ENCODE peak calls at places on chromosomes 3 and 15, in eight cellular contexts. F, X, W, Z, Y, O, S and M are unnamed samples.

GRCh38 chr3:41662288-41662687 is 299.6 kb downstream of the ULK4 start:
- DNase-seq in F (no peak), X (peak), W (no peak), Z (no peak), Y (no peak), O (no peak), S (no peak), M (no peak)

GRCh38 chr3:30162579-30162978 is 443.8 kb upstream of the TGFBR2 start:
- DNase-seq in F (no peak), X (peak), W (no peak), Z (no peak), Y (no peak), O (no peak), S (no peak), M (no peak)

GRCh38 chr3:103965764-103966163 is 1400.9 kb upstream of the ALCAM start:
- DNase-seq in F (no peak), X (no peak), W (no peak), Z (no peak), Y (no peak), O (no peak), S (no peak), M (no peak)

GRCh38 chr3:103992469-103992868 is 1374.2 kb upstream of the ALCAM start:
- DNase-seq in F (no peak), X (no peak), W (no peak), Z (no peak), Y (no peak), O (no peak), S (peak), M (no peak)

GRCh38 chr3:138850151-138850550 is 15.4 kb upstream of the PIK3CB start:
- DNase-seq in F (no peak), X (peak), W (no peak), Z (no peak), Y (no peak), O (no peak), S (no peak), M (no peak)

GRCh38 chr15:44181410-44181809 is 13.7 kb downstream of the FRMD5 start:
- DNase-seq in F (no peak), X (no peak), W (no peak), Z (no peak), Y (no peak), O (no peak), S (no peak), M (no peak)

GRCh38 chr3:133459400-133459799 is 59.5 kb downstream of the BFSP2 start:
- DNase-seq in F (no peak), X (no peak), W (no peak), Z (no peak), Y (no peak), O (no peak), S (no peak), M (no peak)

GRCh38 chr15:71659730-71660067 is 150.7 kb upstream of the NR2E3 start:
- DNase-seq in F (no peak), X (peak), W (no peak), Z (no peak), Y (no peak), O (no peak), S (no peak), M (no peak)

GRCh38 chr3:111910806-111911205 is 51.7 kb downstream of the PHLDB2 start:
- DNase-seq in F (no peak), X (peak), W (no peak), Z (no peak), Y (no peak), O (no peak), S (no peak), M (no peak)

GRCh38 chr3:161349529-161350278 is 21.6 kb downstream of the SPTSSB start:
- DNase-seq in F (peak), X (peak), W (no peak), Z (peak), Y (peak), O (no peak), S (no peak), M (peak)

GRCh38 chr3:158205994-158206393 is 96.1 kb downstream of the RSRC1 start:
- DNase-seq in F (no peak), X (no peak), W (no peak), Z (no peak), Y (no peak), O (no peak), S (no peak), M (no peak)

GRCh38 chr3:17140670-17141505 is 256.1 kb downstream of the PLCL2 start:
- DNase-seq in F (no peak), X (no peak), W (no peak), Z (no peak), Y (no peak), O (no peak), S (peak), M (no peak)

GRCh38 chr15:86373147-86373546 is 293.5 kb downstream of the AGBL1 start:
- DNase-seq in F (no peak), X (no peak), W (no peak), Z (no peak), Y (no peak), O (no peak), S (no peak), M (peak)

GRCh38 chr3:158771982-158772381 is 29.9 kb upstream of the MFSD1 start:
- DNase-seq in F (peak), X (no peak), W (no peak), Z (no peak), Y (no peak), O (no peak), S (no peak), M (no peak)

GRCh38 chr15:61003683-61004299 is 225.3 kb downstream of the RORA start:
- DNase-seq in F (no peak), X (no peak), W (no peak), Z (no peak), Y (no peak), O (no peak), S (no peak), M (no peak)

GRCh38 chr15:78910836-78911235 is 34.0 kb downstream of the CTSH start:
- DNase-seq in F (no peak), X (no peak), W (no peak), Z (no peak), Y (no peak), O (no peak), S (no peak), M (no peak)

GRCh38 chr3:128279594-128279880 is 126.3 kb downstream of the EEFSEC start:
- DNase-seq in F (no peak), X (no peak), W (no peak), Z (no peak), Y (no peak), O (no peak), S (peak), M (no peak)

GRCh38 chr3:149129326-149130123 is at the start of gene HPS3:
- DNase-seq in F (peak), X (peak), W (peak), Z (peak), Y (peak), O (peak), S (peak), M (peak)

GRCh38 chr3:42702066-42702951 is at the start of gene HHATL:
- DNase-seq in F (no peak), X (no peak), W (no peak), Z (no peak), Y (no peak), O (peak), S (no peak), M (no peak)

GRCh38 chr3:53680026-53680425 is 166.2 kb downstream of the CHDH start:
- DNase-seq in F (no peak), X (peak), W (no peak), Z (no peak), Y (no peak), O (no peak), S (no peak), M (no peak)

GRCh38 chr3:73094127-73094526 is 32.7 kb downstream of the EBLN2 start:
- DNase-seq in F (peak), X (no peak), W (no peak), Z (no peak), Y (no peak), O (no peak), S (peak), M (no peak)

GRCh38 chr3:124429129-124429815 is 301.0 kb upstream of the UMPS start:
- DNase-seq in F (peak), X (peak), W (no peak), Z (no peak), Y (no peak), O (no peak), S (no peak), M (peak)

GRCh38 chr15:78415284-78415683 is 22.7 kb upstream of the IREB2 start:
- DNase-seq in F (peak), X (no peak), W (peak), Z (no peak), Y (no peak), O (no peak), S (no peak), M (no peak)

GRCh38 chr3:194009892-194010533 is 125.9 kb upstream of the HES1 start:
- DNase-seq in F (no peak), X (no peak), W (no peak), Z (no peak), Y (no peak), O (no peak), S (peak), M (no peak)

GRCh38 chr3:59235221-59236012 is 185.6 kb upstream of the CFAP20DC start:
- DNase-seq in F (no peak), X (no peak), W (no peak), Z (no peak), Y (peak), O (no peak), S (no peak), M (no peak)